ENCODE peak calls at places on chromosomes 16 and 17, in six cellular contexts. Y is fibroblast of mammary gland, N is WERI-Rb-1, R is colonic mucosa, H is K562, B is psoas muscle. T is an unnamed sample.

GRCh38 chr17:77836557-77837041 is 121.9 kb upstream of the TNRC6C start:
- DNase-seq in Y (peak; percentile 83), B (no peak), N (no peak), H (no peak), R (no peak), T (peak; percentile 49)

GRCh38 chr17:12567077-12568053 is 98.3 kb upstream of the MYOCD start:
- DNase-seq in B (no peak), Y (no peak), H (no peak), R (no peak), N (no peak), T (no peak)

GRCh38 chr16:49407873-49408565 is 34.4 kb downstream of the C16orf78 start:
- DNase-seq in H (peak; percentile 72), N (peak; percentile 89), R (peak; percentile 88), Y (peak; percentile 65), B (peak; percentile 86), T (peak; percentile 52)

GRCh38 chr16:2500937-2501750 is 12.6 kb upstream of the ATP6V0C start:
- DNase-seq in H (peak; percentile 83), R (peak; percentile 82), N (peak; percentile 90), B (peak; percentile 82), Y (peak; percentile 67), T (peak; percentile 58)

GRCh38 chr16:55710466-55710865 is 54.7 kb downstream of the SLC6A2 start:
- DNase-seq in Y (no peak), H (no peak), B (no peak), N (no peak), R (no peak), T (peak; percentile 10)

GRCh38 chr16:2033057-2033911 is 6.6 kb downstream of the NHERF2 start:
- DNase-seq in N (no peak), H (peak; percentile 64), R (no peak), B (peak; percentile 61), Y (peak; percentile 34), T (peak; percentile 58)

GRCh38 chr17:75824050-75824552 is 20.1 kb downstream of the UNC13D start:
- DNase-seq in N (no peak), Y (no peak), B (no peak), R (no peak), H (no peak), T (no peak)

GRCh38 chr16:85554114-85554790 is 58.9 kb upstream of the GSE1 start:
- DNase-seq in N (no peak), H (peak; percentile 52), Y (peak; percentile 81), B (peak; percentile 67), R (peak; percentile 83), T (peak; percentile 91)

GRCh38 chr17:29250666-29251065 is 4.0 kb downstream of the CRYBA1 start:
- DNase-seq in H (no peak), N (no peak), Y (peak; percentile 65), R (no peak), B (no peak), T (peak; percentile 82)

GRCh38 chr16:75043175-75043937 is 44.5 kb downstream of the ZNRF1 start:
- DNase-seq in B (no peak), R (no peak), N (peak; percentile 18), Y (no peak), H (peak; percentile 63), T (no peak)

GRCh38 chr17:44797809-44798208 is 32.3 kb downstream of the GJC1 start:
- DNase-seq in N (no peak), R (no peak), H (no peak), B (no peak), Y (peak; percentile 10), T (no peak)
- H3K4me3 ChIP-seq in N (no peak overlapping the region), R (no peak overlapping the region), H (no peak overlapping the region), B (no peak overlapping the region), Y (no peak overlapping the region), T (no peak overlapping the region)

GRCh38 chr17:31216053-31216751 is 80.8 kb downstream of the OMG start:
- DNase-seq in R (no peak), B (no peak), Y (peak; percentile 83), H (no peak), N (no peak), T (peak; percentile 73)
- TF ChIP-seq CTCF in R (peak; percentile 48), B (peak; percentile 65), Y (peak; percentile 36), H (peak; percentile 15), N (no peak), T (peak; percentile 13)

GRCh38 chr17:68294617-68295016 is 3.3 kb downstream of the ARSG start:
- DNase-seq in H (no peak), R (no peak), N (no peak), B (no peak), Y (no peak), T (no peak)
- H3K4me3 ChIP-seq in H (no peak overlapping the region), R (no peak overlapping the region), N (no peak overlapping the region), B (no peak overlapping the region), Y (no peak overlapping the region), T (no peak overlapping the region)

GRCh38 chr16:67016143-67016542 is 12.8 kb upstream of the CBFB start:
- DNase-seq in N (no peak), R (no peak), Y (no peak), B (no peak), H (no peak), T (no peak)

GRCh38 chr16:67015317-67015731 is 13.6 kb upstream of the CBFB start:
- DNase-seq in H (no peak), B (no peak), R (no peak), Y (no peak), N (peak; percentile 42), T (no peak)

GRCh38 chr16:67013238-67013822 is 15.6 kb upstream of the CBFB start:
- DNase-seq in N (peak; percentile 83), B (no peak), Y (no peak), H (no peak), R (no peak), T (no peak)

GRCh38 chr16:67014641-67015315 is 14.2 kb upstream of the CBFB start:
- DNase-seq in B (no peak), R (no peak), N (no peak), Y (no peak), H (no peak), T (no peak)

DNA sequence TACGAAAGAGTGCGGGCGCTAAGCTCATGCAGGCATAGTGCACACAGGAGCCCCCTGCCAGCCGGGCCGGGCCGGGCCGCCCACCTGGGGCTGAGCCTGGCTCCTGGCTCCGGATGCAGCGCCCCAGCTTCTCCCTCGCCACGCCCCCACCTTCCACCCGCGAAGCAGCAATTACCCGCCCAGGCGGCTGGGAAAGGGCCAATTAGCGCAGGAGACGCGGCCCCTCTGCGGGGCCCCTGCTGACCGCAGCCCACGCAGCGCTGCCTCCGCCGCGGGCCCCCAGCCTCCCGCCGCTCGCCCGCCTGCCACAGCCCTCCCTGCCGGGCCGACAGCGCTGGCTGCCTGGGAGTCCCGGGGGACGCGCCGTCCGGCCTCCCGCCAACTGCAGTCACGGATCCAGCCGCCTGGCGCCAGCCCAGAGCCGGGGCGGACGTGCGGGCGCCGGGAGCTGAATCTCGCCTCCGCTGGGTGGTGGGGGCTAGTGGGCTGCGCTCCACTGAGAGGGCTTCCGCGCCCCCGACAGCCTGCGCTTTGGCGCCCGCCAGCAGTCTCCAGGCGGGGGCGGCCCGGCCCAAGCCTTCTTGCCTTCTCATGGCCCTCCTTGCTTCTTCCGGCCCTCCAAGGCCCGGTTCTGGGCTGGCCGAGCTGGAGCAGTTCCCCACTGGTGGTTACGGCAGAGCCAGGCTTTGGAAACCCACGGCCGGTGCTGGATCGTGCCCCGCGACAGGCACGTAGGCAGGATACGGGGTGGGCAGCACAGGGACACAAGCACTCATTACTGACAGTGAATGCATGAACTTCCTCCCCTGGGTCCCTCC is 14.9 kb upstream of the CBFB start:
- DNase-seq in Y (peak; percentile 47), H (peak; percentile 82), N (peak; percentile 77), R (peak; percentile 59), B (peak; percentile 85), T (peak; percentile 37)
- TF ChIP-seq CTCF in Y (no peak), H (peak; percentile 67), N (peak; percentile 6), R (no peak), B (peak; percentile 26), T (peak; percentile 10)

GRCh38 chr16:6247771-6248170 is 1084.9 kb upstream of the RBFOX1 start:
- DNase-seq in N (no peak), B (no peak), Y (no peak), H (no peak), R (no peak), T (no peak)
- H3K4me3 ChIP-seq in N (no peak overlapping the region), B (no peak overlapping the region), Y (no peak overlapping the region), H (no peak overlapping the region), R (no peak overlapping the region), T (no peak overlapping the region)

GRCh38 chr16:87850009-87851006 is 19.0 kb downstream of the SLC7A5 start:
- DNase-seq in H (peak; percentile 76), Y (peak; percentile 41), B (peak; percentile 76), N (peak; percentile 59), R (peak; percentile 75), T (peak; percentile 62)
- TF ChIP-seq CTCF in H (peak; percentile 81), Y (peak; percentile 78), B (peak; percentile 96), N (peak; percentile 88), R (peak; percentile 98), T (peak; percentile 96)

GRCh38 chr17:64110436-64111152 is 19.4 kb downstream of the ERN1 start:
- DNase-seq in R (no peak), H (no peak), N (no peak), Y (no peak), B (no peak), T (no peak)

GRCh38 chr17:64112978-64113377 is 17.0 kb downstream of the ERN1 start:
- DNase-seq in H (no peak), N (no peak), B (no peak), Y (no peak), R (no peak), T (no peak)

GRCh38 chr17:64109400-64109799 is 20.5 kb downstream of the ERN1 start:
- DNase-seq in B (no peak), R (no peak), H (no peak), N (peak; percentile 50), Y (no peak), T (no peak)

GRCh38 chr17:64115043-64115698 is 14.8 kb downstream of the ERN1 start:
- DNase-seq in H (no peak), Y (peak; percentile 56), R (no peak), N (no peak), B (no peak), T (peak; percentile 52)

DNA sequence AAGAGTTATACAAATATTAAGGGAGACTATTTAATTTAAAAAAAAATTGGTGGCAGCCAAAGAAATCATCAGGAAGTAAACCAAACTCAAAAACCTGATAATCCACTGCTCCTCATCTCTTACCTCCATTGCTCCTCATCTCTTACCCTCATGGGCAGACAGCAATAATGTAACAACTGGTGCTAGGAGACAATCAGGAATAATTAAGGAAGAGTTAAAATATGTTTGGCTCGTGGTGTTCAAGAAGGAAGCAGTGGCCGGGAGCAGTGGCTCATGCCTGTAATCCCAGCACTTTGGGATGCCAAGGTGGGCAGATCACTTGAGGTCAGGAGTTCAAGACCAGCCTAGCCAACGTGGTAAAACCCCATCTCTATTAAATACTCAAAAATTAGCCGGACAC is 18.1 kb downstream of the ERN1 start:
- DNase-seq in B (no peak), R (no peak), N (no peak), H (no peak), Y (no peak), T (no peak)
- H3K4me3 ChIP-seq in B (no peak overlapping the region), R (no peak overlapping the region), N (no peak overlapping the region), H (no peak overlapping the region), Y (no peak overlapping the region), T (no peak overlapping the region)

T was measured in foreskin fibroblast.